ENCODE peak calls at places on chromosomes 5 and 9, in six cellular contexts. One of them, this sample, is unnamed.

GRCh38 chr5:141512390-141513020 is 23.6 kb downstream of the PCDHGC5 start:
- DNase-seq in HL-60: peak
- DNase-seq in effector memory CD4-positive, alpha-beta T cell: peak
- DNase-seq in uterus: peak
- DNase-seq in CD8-positive, alpha-beta T cell: peak
- DNase-seq in body of pancreas: peak
- DNase-seq in this sample: peak

GRCh38 chr5:29972597-29972996 is 1220.9 kb upstream of the CDH6 start:
- DNase-seq in effector memory CD4-positive, alpha-beta T cell: no peak
- DNase-seq in HL-60: no peak
- DNase-seq in CD8-positive, alpha-beta T cell: no peak
- DNase-seq in body of pancreas: no peak
- DNase-seq in uterus: no peak
- DNase-seq in this sample: no peak

GRCh38 chr9:120473626-120474025 is 106.3 kb downstream of the CDK5RAP2 start:
- DNase-seq in body of pancreas: no peak
- DNase-seq in HL-60: no peak
- DNase-seq in CD8-positive, alpha-beta T cell: no peak
- DNase-seq in effector memory CD4-positive, alpha-beta T cell: no peak
- DNase-seq in uterus: no peak
- DNase-seq in this sample: no peak

GRCh38 chr5:138720840-138721239 is 32.4 kb upstream of the CTNNA1 start:
- DNase-seq in HL-60: no peak
- DNase-seq in effector memory CD4-positive, alpha-beta T cell: no peak
- DNase-seq in body of pancreas: no peak
- DNase-seq in CD8-positive, alpha-beta T cell: no peak
- DNase-seq in uterus: no peak
- DNase-seq in this sample: no peak

GRCh38 chr5:141654298-141654697 is 3.1 kb upstream of the FCHSD1 start:
- DNase-seq in body of pancreas: no peak
- DNase-seq in HL-60: no peak
- DNase-seq in CD8-positive, alpha-beta T cell: no peak
- DNase-seq in effector memory CD4-positive, alpha-beta T cell: no peak
- DNase-seq in uterus: no peak
- DNase-seq in this sample: no peak

GRCh38 chr5:59487838-59488729 is 405.4 kb downstream of the PDE4D start:
- DNase-seq in effector memory CD4-positive, alpha-beta T cell: no peak
- DNase-seq in CD8-positive, alpha-beta T cell: no peak
- DNase-seq in uterus: no peak
- DNase-seq in body of pancreas: no peak
- DNase-seq in HL-60: no peak
- DNase-seq in this sample: no peak

GRCh38 chr9:99369327-99369722 is 147.2 kb downstream of the SEC61B start:
- DNase-seq in uterus: no peak
- DNase-seq in HL-60: no peak
- DNase-seq in CD8-positive, alpha-beta T cell: no peak
- DNase-seq in body of pancreas: no peak
- DNase-seq in effector memory CD4-positive, alpha-beta T cell: no peak
- DNase-seq in this sample: no peak

GRCh38 chr5:135069016-135069770 is 35.2 kb upstream of the PITX1 start:
- DNase-seq in body of pancreas: no peak
- DNase-seq in CD8-positive, alpha-beta T cell: no peak
- DNase-seq in uterus: no peak
- DNase-seq in effector memory CD4-positive, alpha-beta T cell: no peak
- DNase-seq in HL-60: no peak
- DNase-seq in this sample: no peak

GRCh38 chr5:107937710-107938355 is 267.1 kb upstream of the EFNA5 start:
- DNase-seq in HL-60: no peak
- DNase-seq in body of pancreas: no peak
- DNase-seq in CD8-positive, alpha-beta T cell: no peak
- DNase-seq in effector memory CD4-positive, alpha-beta T cell: no peak
- DNase-seq in uterus: no peak
- DNase-seq in this sample: no peak

GRCh38 chr9:129270205-129270604 is 92.1 kb upstream of the IER5L start:
- DNase-seq in uterus: no peak
- DNase-seq in effector memory CD4-positive, alpha-beta T cell: no peak
- DNase-seq in body of pancreas: no peak
- DNase-seq in CD8-positive, alpha-beta T cell: peak
- DNase-seq in HL-60: no peak
- DNase-seq in this sample: no peak

GRCh38 chr5:143002459-143003327 is 232.5 kb downstream of the ARHGAP26 start:
- DNase-seq in HL-60: peak
- DNase-seq in body of pancreas: no peak
- DNase-seq in effector memory CD4-positive, alpha-beta T cell: peak
- DNase-seq in CD8-positive, alpha-beta T cell: peak
- DNase-seq in uterus: no peak
- DNase-seq in this sample: peak

GRCh38 chr5:171639966-171640365 is 145.7 kb upstream of the SMIM23 start:
- DNase-seq in body of pancreas: no peak
- DNase-seq in uterus: no peak
- DNase-seq in CD8-positive, alpha-beta T cell: no peak
- DNase-seq in HL-60: no peak
- DNase-seq in effector memory CD4-positive, alpha-beta T cell: no peak
- DNase-seq in this sample: no peak

GRCh38 chr9:34584970-34585369 is 4.6 kb downstream of the CNTFR start:
- DNase-seq in effector memory CD4-positive, alpha-beta T cell: no peak
- DNase-seq in CD8-positive, alpha-beta T cell: no peak
- DNase-seq in HL-60: no peak
- DNase-seq in uterus: no peak
- DNase-seq in body of pancreas: no peak
- DNase-seq in this sample: no peak

GRCh38 chr5:72508241-72509170 is 1.3 kb upstream of the ZNF366 start:
- DNase-seq in CD8-positive, alpha-beta T cell: no peak
- DNase-seq in effector memory CD4-positive, alpha-beta T cell: no peak
- DNase-seq in uterus: no peak
- DNase-seq in HL-60: no peak
- DNase-seq in body of pancreas: no peak
- DNase-seq in this sample: no peak

GRCh38 chr5:172276214-172276613 is 7.3 kb downstream of the UBTD2 start:
- DNase-seq in CD8-positive, alpha-beta T cell: no peak
- DNase-seq in uterus: no peak
- DNase-seq in body of pancreas: no peak
- DNase-seq in HL-60: no peak
- DNase-seq in effector memory CD4-positive, alpha-beta T cell: no peak
- DNase-seq in this sample: no peak

GRCh38 chr5:120304653-120305052 is 159.4 kb upstream of the PRR16 start:
- DNase-seq in body of pancreas: no peak
- DNase-seq in CD8-positive, alpha-beta T cell: no peak
- DNase-seq in effector memory CD4-positive, alpha-beta T cell: no peak
- DNase-seq in uterus: no peak
- DNase-seq in HL-60: no peak
- DNase-seq in this sample: no peak

GRCh38 chr5:78753093-78753531 is 104.5 kb upstream of the LHFPL2 start:
- DNase-seq in uterus: no peak
- DNase-seq in CD8-positive, alpha-beta T cell: no peak
- DNase-seq in body of pancreas: no peak
- DNase-seq in HL-60: no peak
- DNase-seq in effector memory CD4-positive, alpha-beta T cell: no peak
- DNase-seq in this sample: no peak

GRCh38 chr5:15502208-15502607 is 2.2 kb downstream of the FBXL7 start:
- DNase-seq in CD8-positive, alpha-beta T cell: no peak
- DNase-seq in HL-60: no peak
- DNase-seq in uterus: no peak
- DNase-seq in body of pancreas: no peak
- DNase-seq in effector memory CD4-positive, alpha-beta T cell: no peak
- DNase-seq in this sample: no peak

GRCh38 chr5:108260105-108260857 is 121.6 kb downstream of the FBXL17 start:
- DNase-seq in CD8-positive, alpha-beta T cell: peak
- DNase-seq in effector memory CD4-positive, alpha-beta T cell: peak
- DNase-seq in body of pancreas: peak
- DNase-seq in HL-60: peak
- DNase-seq in uterus: peak
- DNase-seq in this sample: peak

GRCh38 chr9:112753725-112754124 is 3.2 kb downstream of the SNX30 start:
- DNase-seq in body of pancreas: no peak
- DNase-seq in effector memory CD4-positive, alpha-beta T cell: no peak
- DNase-seq in CD8-positive, alpha-beta T cell: no peak
- DNase-seq in uterus: peak
- DNase-seq in HL-60: no peak
- DNase-seq in this sample: no peak

GRCh38 chr9:127185931-127186781 is 63.7 kb upstream of the ANGPTL2 start:
- DNase-seq in CD8-positive, alpha-beta T cell: no peak
- DNase-seq in effector memory CD4-positive, alpha-beta T cell: no peak
- DNase-seq in uterus: peak
- DNase-seq in body of pancreas: peak
- DNase-seq in HL-60: no peak
- DNase-seq in this sample: peak

GRCh38 chr9:38680827-38681226 is 39.1 kb downstream of the FAM240B start:
- DNase-seq in effector memory CD4-positive, alpha-beta T cell: no peak
- DNase-seq in uterus: no peak
- DNase-seq in HL-60: no peak
- DNase-seq in body of pancreas: no peak
- DNase-seq in CD8-positive, alpha-beta T cell: no peak
- DNase-seq in this sample: no peak
- H3K4me3 ChIP-seq in effector memory CD4-positive, alpha-beta T cell: no peak
- H3K4me3 ChIP-seq in uterus: no peak
- H3K4me3 ChIP-seq in HL-60: no peak
- H3K4me3 ChIP-seq in body of pancreas: no peak
- H3K4me3 ChIP-seq in CD8-positive, alpha-beta T cell: no peak
- H3K4me3 ChIP-seq in this sample: no peak

GRCh38 chr5:178083942-178084341 is 29.4 kb upstream of the N4BP3 start:
- DNase-seq in uterus: no peak
- DNase-seq in CD8-positive, alpha-beta T cell: no peak
- DNase-seq in body of pancreas: no peak
- DNase-seq in effector memory CD4-positive, alpha-beta T cell: no peak
- DNase-seq in HL-60: no peak
- DNase-seq in this sample: no peak

GRCh38 chr5:178078197-178078995 is 34.9 kb upstream of the N4BP3 start:
- DNase-seq in body of pancreas: no peak
- DNase-seq in uterus: no peak
- DNase-seq in effector memory CD4-positive, alpha-beta T cell: no peak
- DNase-seq in CD8-positive, alpha-beta T cell: no peak
- DNase-seq in HL-60: no peak
- DNase-seq in this sample: no peak

GRCh38 chr5:178080056-178080455 is 33.3 kb upstream of the N4BP3 start:
- DNase-seq in effector memory CD4-positive, alpha-beta T cell: no peak
- DNase-seq in HL-60: no peak
- DNase-seq in CD8-positive, alpha-beta T cell: no peak
- DNase-seq in uterus: no peak
- DNase-seq in body of pancreas: no peak
- DNase-seq in this sample: no peak

GRCh38 chr5:178080618-178081410 is 32.5 kb upstream of the N4BP3 start:
- DNase-seq in body of pancreas: no peak
- DNase-seq in effector memory CD4-positive, alpha-beta T cell: no peak
- DNase-seq in uterus: no peak
- DNase-seq in CD8-positive, alpha-beta T cell: no peak
- DNase-seq in HL-60: no peak
- DNase-seq in this sample: no peak

DNA sequence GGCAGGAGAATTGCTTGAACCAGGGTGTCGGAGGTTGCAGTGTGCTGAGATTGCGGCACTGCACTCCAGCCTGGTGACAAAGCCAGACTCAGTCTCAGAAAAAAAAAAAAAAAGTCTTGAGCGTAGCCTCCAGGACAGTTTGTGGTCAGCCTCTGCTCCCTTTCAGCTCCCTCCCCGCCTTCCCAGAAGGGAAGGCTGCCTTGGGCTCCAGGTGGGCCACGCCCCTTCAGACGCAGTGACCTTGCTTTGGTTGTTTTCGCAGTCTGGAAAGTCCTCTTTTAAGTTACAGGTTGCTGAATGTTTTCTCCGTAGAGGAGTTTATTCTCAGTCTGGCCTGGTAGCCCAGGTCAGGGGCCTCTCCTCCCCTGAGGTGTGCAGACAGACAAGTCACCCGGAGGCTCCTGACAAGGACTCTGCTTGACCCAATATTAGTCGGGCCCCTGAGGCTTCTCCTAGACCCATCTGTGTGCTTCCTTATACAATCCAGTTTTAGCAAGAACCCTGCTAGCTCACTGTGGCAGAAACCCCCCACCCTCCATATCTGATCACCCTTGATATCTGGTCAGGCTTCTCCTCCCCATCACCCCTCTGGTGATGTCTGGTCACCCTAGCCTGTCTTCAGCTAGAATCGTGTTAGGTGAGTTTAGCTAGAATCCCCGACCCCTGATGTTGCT is 31.6 kb upstream of the N4BP3 start:
- DNase-seq in uterus: no peak
- DNase-seq in CD8-positive, alpha-beta T cell: no peak
- DNase-seq in effector memory CD4-positive, alpha-beta T cell: no peak
- DNase-seq in body of pancreas: no peak
- DNase-seq in HL-60: no peak
- DNase-seq in this sample: no peak
- H3K4me3 ChIP-seq in uterus: no peak
- H3K4me3 ChIP-seq in CD8-positive, alpha-beta T cell: no peak
- H3K4me3 ChIP-seq in effector memory CD4-positive, alpha-beta T cell: no peak
- H3K4me3 ChIP-seq in body of pancreas: no peak
- H3K4me3 ChIP-seq in HL-60: no peak
- H3K4me3 ChIP-seq in this sample: no peak

DNA sequence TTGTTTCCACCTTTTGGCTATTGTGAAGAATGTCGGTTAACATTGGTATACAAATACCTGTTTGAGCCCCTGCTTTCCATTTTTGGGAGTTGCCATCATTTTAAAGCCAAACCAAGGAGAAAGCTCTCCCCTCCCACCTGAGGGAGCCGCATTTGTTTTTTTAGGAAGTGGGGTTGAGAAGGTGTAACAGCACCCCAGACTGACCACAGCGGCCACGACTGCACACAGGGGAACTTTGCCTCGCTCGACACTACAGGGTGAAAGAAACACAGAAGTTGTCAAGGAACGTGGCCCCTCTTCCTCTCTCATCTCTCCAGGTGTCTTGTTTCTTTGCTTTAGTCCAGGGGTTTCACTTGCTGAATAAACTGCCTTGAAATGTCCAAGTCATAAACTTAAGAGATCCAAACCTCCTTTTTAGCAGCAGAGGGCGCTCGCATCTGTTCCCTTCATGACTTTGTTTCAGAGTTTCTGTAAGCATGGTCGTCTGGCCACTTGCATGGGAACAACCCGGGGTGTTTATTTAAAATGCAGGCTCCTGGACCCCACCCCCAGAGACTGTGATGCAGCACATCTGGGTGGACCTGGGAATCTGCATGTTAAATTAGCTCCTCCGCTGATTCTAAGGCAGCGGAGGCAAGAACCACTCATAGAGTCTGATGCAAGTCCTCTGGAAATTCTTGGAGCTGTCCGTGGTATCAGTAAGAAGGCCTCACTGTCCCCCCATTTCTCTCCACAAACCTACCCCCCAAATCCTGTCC is 2.1 kb upstream of the TTLL11 start:
- DNase-seq in HL-60: no peak
- DNase-seq in body of pancreas: peak
- DNase-seq in CD8-positive, alpha-beta T cell: peak
- DNase-seq in effector memory CD4-positive, alpha-beta T cell: no peak
- DNase-seq in uterus: no peak
- DNase-seq in this sample: peak
- H3K4me3 ChIP-seq in HL-60: no peak
- H3K4me3 ChIP-seq in body of pancreas: no peak
- H3K4me3 ChIP-seq in CD8-positive, alpha-beta T cell: no peak
- H3K4me3 ChIP-seq in effector memory CD4-positive, alpha-beta T cell: no peak
- H3K4me3 ChIP-seq in uterus: no peak
- H3K4me3 ChIP-seq in this sample: no peak

DNA sequence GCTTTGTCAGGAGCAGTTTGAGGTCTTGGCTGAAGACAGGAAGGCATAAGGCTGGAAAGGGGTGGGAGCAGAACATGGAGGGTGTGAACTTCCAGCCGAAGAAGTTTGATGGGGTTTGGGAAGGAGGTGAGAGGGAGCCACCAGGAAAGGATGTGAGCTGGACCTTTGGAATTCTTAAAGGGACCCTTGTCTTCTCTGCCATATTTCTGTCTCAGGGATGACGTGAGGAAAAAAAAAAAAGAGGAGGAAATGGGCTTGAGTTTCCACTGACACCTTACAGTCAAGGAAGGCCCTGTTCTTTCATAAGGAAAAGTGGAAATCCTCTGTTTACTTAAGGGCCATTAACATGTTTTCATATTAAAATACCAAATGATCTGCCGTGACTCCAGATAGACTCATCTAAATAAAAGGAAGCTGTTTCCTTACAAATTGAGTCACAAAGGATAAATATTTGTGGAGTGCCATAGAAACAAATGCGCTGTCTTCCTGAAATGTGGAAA is 132.1 kb downstream of the PALM2AKAP2 start:
- DNase-seq in effector memory CD4-positive, alpha-beta T cell: no peak
- DNase-seq in CD8-positive, alpha-beta T cell: no peak
- DNase-seq in body of pancreas: no peak
- DNase-seq in HL-60: no peak
- DNase-seq in uterus: no peak
- DNase-seq in this sample: peak
- H3K4me3 ChIP-seq in effector memory CD4-positive, alpha-beta T cell: no peak
- H3K4me3 ChIP-seq in CD8-positive, alpha-beta T cell: no peak
- H3K4me3 ChIP-seq in body of pancreas: no peak
- H3K4me3 ChIP-seq in HL-60: no peak
- H3K4me3 ChIP-seq in uterus: no peak
- H3K4me3 ChIP-seq in this sample: no peak